ENCODE peak calls at places on chromosome 13, in six cellular contexts. O is GM23248, B is GM23338, D is HCT116, Y is hepatocyte, P is neural progenitor cell. F is an unnamed sample. For H4K20me1, the result is how much of the 10 kb centered on the place peaks cover.

GRCh38 chr13:29140277-29140676 is 320.1 kb downstream of the MTUS2 start:
- DNase-seq in O (peak), B (no peak), D (no peak), Y (peak), P (no peak), F (no peak)

GRCh38 chr13:108859202-108860012 is 230.0 kb downstream of the MYO16 start:
- DNase-seq in O (peak), B (peak), D (no peak), Y (peak), P (no peak), F (peak)

GRCh38 chr13:66675620-66676019 is 554.5 kb downstream of the PCDH9 start:
- DNase-seq in O (no peak), B (no peak), D (no peak), Y (no peak), P (no peak), F (no peak)

GRCh38 chr13:110301606-110302131 is 5.3 kb downstream of the COL4A1 start:
- DNase-seq in O (peak), B (peak), D (no peak), Y (peak), P (peak), F (no peak)

GRCh38 chr13:67138937-67139336 is 91.2 kb downstream of the PCDH9 start:
- DNase-seq in O (no peak), B (no peak), D (no peak), Y (no peak), P (no peak), F (no peak)

GRCh38 chr13:67408823-67409222 is 178.7 kb upstream of the PCDH9 start:
- DNase-seq in O (no peak), B (peak), D (no peak), Y (peak), P (no peak), F (no peak)

GRCh38 chr13:43977911-43978310 is 98.2 kb downstream of the LACC1 start:
- DNase-seq in O (no peak), B (no peak), D (no peak), Y (no peak), P (no peak), F (no peak)

GRCh38 chr13:71865858-71866172 is 1.2 kb downstream of the DACH1 start:
- DNase-seq in O (no peak), B (peak), D (no peak), Y (no peak), P (peak), F (no peak)

GRCh38 chr13:109963384-109963783 is 177.0 kb upstream of the IRS2 start:
- DNase-seq in O (no peak), B (no peak), D (no peak), Y (no peak), P (no peak), F (no peak)

GRCh38 chr13:29936051-29936813 is 85.8 kb upstream of the UBL3 start:
- DNase-seq in O (no peak), B (no peak), D (no peak), Y (no peak), P (no peak), F (no peak)

GRCh38 chr13:112107289-112107688 is 40.3 kb downstream of the SOX1 start:
- DNase-seq in O (no peak), B (no peak), D (no peak), Y (no peak), P (no peak), F (no peak)

GRCh38 chr13:66992183-66992582 is 238.0 kb downstream of the PCDH9 start:
- DNase-seq in O (no peak), B (no peak), D (no peak), Y (no peak), P (no peak), F (no peak)

GRCh38 chr13:100667894-100668293 is 6.7 kb downstream of the TMTC4 start:
- DNase-seq in O (no peak), B (no peak), D (no peak), Y (no peak), P (no peak), F (no peak)

GRCh38 chr13:30529085-30529815 is 63.5 kb upstream of the HMGB1 start:
- DNase-seq in O (peak), B (no peak), D (no peak), Y (no peak), P (no peak), F (no peak)

GRCh38 chr13:88887045-88887662 is 1216.0 kb downstream of the SLITRK5 start:
- DNase-seq in O (no peak), B (peak), D (no peak), Y (no peak), P (peak), F (no peak)

GRCh38 chr13:19766637-19767036 is 16.1 kb downstream of the PSPC1 start:
- DNase-seq in O (no peak), B (peak), D (no peak), Y (no peak), P (peak), F (no peak)

GRCh38 chr13:19764237-19764636 is 18.5 kb downstream of the PSPC1 start:
- DNase-seq in O (no peak), B (no peak), D (no peak), Y (no peak), P (no peak), F (no peak)

GRCh38 chr13:19772306-19772705 is 10.4 kb downstream of the PSPC1 start:
- DNase-seq in O (peak), B (no peak), D (no peak), Y (no peak), P (no peak), F (no peak)

GRCh38 chr13:19769854-19770253 is 12.9 kb downstream of the PSPC1 start:
- DNase-seq in O (no peak), B (no peak), D (no peak), Y (no peak), P (no peak), F (peak)

DNA sequence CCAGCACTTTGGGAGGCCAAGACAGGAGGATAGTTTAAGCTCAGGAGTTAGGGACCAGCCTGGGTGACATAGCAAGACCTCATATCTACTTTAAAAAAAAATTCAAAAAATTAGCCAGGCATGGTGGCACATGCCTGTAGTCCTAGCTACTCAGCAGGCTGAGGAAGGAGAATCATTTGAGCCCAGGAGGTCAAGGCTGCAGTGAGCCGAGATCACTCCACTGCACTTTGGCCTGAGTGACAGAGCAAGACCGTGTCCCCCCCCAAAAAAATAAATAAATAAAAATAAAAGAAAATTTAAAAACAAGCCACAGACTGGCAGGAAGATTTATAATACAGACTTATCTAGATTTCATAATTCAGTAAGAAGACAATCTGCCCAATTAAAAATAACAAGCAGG is 14.8 kb downstream of the PSPC1 start:
- DNase-seq in O (no peak), B (no peak), D (no peak), Y (no peak), P (no peak), F (no peak)
- H4K20me1 ChIP-seq in O (under half), B (half or more), D (under half), Y (half or more), P (half or more), F (half or more)

DNA sequence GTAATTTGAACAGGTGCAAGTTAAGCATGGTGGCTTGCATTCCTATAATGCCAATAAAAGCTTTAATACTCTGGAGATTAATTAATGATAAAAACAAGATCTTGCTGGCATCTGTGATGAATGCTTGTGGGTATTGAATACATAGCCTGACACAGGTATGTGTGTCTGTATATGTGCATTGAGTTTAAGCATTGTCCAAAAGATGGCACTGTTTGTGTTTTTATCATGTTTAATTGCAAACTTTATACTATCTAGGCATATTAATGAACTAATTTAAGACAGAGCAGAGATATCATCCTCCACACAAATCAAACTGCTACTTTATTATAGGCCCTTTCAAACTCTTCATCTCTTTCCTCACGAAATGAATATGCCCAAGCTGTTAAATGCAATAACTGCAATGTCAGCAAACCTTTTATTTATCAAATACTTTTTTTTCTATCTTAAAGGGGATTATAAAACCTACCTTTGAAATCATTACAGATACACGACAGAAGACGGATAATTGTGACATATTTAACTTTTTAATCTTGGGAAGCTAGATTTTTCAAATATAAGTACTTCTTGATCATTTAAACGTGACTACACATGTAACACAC is 86.5 kb downstream of the TNFSF11 start:
- DNase-seq in O (peak), B (no peak), D (no peak), Y (no peak), P (no peak), F (peak)
- TF ChIP-seq EZH2phosphoT487 in O (no peak), B (no peak), D (no peak), Y (no peak), P (no peak), F (no peak)

GRCh38 chr13:19763618-19764017 is 19.1 kb downstream of the PSPC1 start:
- DNase-seq in O (no peak), B (no peak), D (no peak), Y (no peak), P (no peak), F (no peak)
- H4K20me1 ChIP-seq in O (under half), B (half or more), D (under half), Y (half or more), P (half or more), F (half or more)

GRCh38 chr13:39586142-39586541 is 16.9 kb downstream of the LHFPL6 start:
- DNase-seq in O (no peak), B (no peak), D (no peak), Y (no peak), P (no peak), F (no peak)

GRCh38 chr13:39587939-39588338 is 15.1 kb downstream of the LHFPL6 start:
- DNase-seq in O (no peak), B (no peak), D (no peak), Y (no peak), P (no peak), F (no peak)

GRCh38 chr13:39588384-39588783 is 14.6 kb downstream of the LHFPL6 start:
- DNase-seq in O (peak), B (no peak), D (no peak), Y (no peak), P (no peak), F (no peak)

GRCh38 chr13:39586956-39587605 is 15.9 kb downstream of the LHFPL6 start:
- DNase-seq in O (no peak), B (no peak), D (no peak), Y (no peak), P (no peak), F (no peak)

DNA sequence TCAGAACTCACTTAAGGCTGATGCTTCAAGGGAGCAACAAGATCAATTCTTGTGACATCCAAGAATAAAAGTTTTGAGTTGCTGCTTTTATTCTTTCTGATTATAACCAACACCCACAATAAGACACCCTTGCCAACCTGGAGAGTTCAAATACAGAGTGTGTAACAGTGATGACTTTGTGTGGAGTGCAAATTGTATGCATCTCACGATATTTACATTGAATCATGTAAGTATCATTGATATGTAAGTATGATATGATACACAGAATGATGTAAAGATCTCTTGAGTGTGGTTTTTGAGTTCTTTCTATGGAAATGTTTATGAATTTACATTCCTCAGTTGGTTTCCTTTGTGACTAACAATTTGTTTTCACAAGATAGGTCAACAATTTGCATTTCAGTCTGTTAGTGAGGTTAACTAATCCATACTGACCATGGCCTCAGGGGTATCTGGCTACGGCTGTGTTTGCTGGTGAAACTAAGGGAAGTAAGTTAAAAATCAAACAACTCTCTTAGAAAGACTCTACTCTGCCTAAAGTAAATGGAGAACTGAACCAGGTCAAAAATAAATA is 12.4 kb downstream of the LHFPL6 start:
- DNase-seq in O (no peak), B (no peak), D (no peak), Y (no peak), P (no peak), F (peak)
- TF ChIP-seq EZH2phosphoT487 in O (no peak), B (no peak), D (no peak), Y (no peak), P (no peak), F (no peak)

GRCh38 chr13:106517151-106517847 is 18.2 kb downstream of the EFNB2 start:
- DNase-seq in O (no peak), B (no peak), D (no peak), Y (no peak), P (no peak), F (no peak)
- H4K20me1 ChIP-seq in O (under half), B (under half), D (under half), Y (under half), P (half or more), F (under half)

GRCh38 chr13:52127783-52128702 is 830 bp downstream of the NEK5 start:
- DNase-seq in O (peak), B (peak), D (peak), Y (peak), P (peak), F (peak)

GRCh38 chr13:52128714-52129700 is at the start of gene NEK5:
- DNase-seq in O (peak), B (peak), D (peak), Y (peak), P (peak), F (peak)

GRCh38 chr13:52125547-52125946 is 3.3 kb downstream of the NEK5 start:
- DNase-seq in O (no peak), B (no peak), D (no peak), Y (no peak), P (no peak), F (no peak)

GRCh38 chr13:52127378-52127777 is 1.5 kb downstream of the NEK5 start:
- DNase-seq in O (peak), B (peak), D (no peak), Y (peak), P (no peak), F (no peak)

GRCh38 chr13:52130641-52131040 is 1.8 kb upstream of the NEK5 start:
- DNase-seq in O (no peak), B (no peak), D (no peak), Y (no peak), P (no peak), F (peak)
- TF ChIP-seq EZH2phosphoT487 in O (no peak), B (no peak), D (no peak), Y (no peak), P (no peak), F (no peak)

GRCh38 chr13:27622102-27622820 is 569 bp downstream of the POLR1D start:
- DNase-seq in O (peak), B (no peak), D (no peak), Y (peak), P (no peak), F (peak)

GRCh38 chr13:27622881-27623280 is 1.2 kb downstream of the POLR1D start:
- DNase-seq in O (no peak), B (no peak), D (no peak), Y (no peak), P (no peak), F (no peak)

GRCh38 chr13:27620377-27621115 is at the start of gene LNX2:
- DNase-seq in O (peak), B (peak), D (peak), Y (peak), P (peak), F (peak)

GRCh38 chr13:27621116-27621365 is 651 bp upstream of the POLR1D start:
- DNase-seq in O (no peak), B (no peak), D (peak), Y (no peak), P (no peak), F (no peak)

GRCh38 chr13:27621366-27622101 is at the start of gene POLR1D:
- DNase-seq in O (peak), B (peak), D (peak), Y (peak), P (peak), F (peak)
- H4K20me1 ChIP-seq in O (under half), B (half or more), D (under half), Y (under half), P (half or more), F (under half)